ENCODE peak calls at places on chromosomes 6 and 20, in seven cellular contexts. C, B, V, M, H, P and Q are unnamed samples.
A peak's percentile ranks its signal among the peaks of the same experiment; 100 is the strongest.

GRCh38 chr6:75223461-75223860 is 17.6 kb upstream of the COL12A1 start:
- DNase-seq in P (no peak), B (no peak), H (no peak), M (no peak), V (no peak), C (no peak), Q (no peak)

GRCh38 chr6:28866342-28867077 is 57.3 kb downstream of the TRIM27 start:
- DNase-seq in V (peak; percentile 69), M (peak; percentile 86), P (peak; percentile 31), C (peak; percentile 73), B (peak; percentile 93), H (peak; percentile 75), Q (peak; percentile 67)

GRCh38 chr20:2822073-2822472 is 5.9 kb downstream of the TMEM239 start:
- DNase-seq in M (peak; percentile 31), V (no peak), C (peak; percentile 56), H (no peak), P (no peak), B (peak; percentile 67), Q (no peak)

GRCh38 chr20:7025635-7026034 is 258.1 kb downstream of the BMP2 start:
- DNase-seq in P (no peak), B (no peak), V (no peak), H (no peak), M (no peak), C (no peak), Q (no peak)

GRCh38 chr20:3785240-3786125 is 1.1 kb downstream of the CENPB start:
- DNase-seq in V (peak; percentile 35), C (no peak), H (no peak), B (no peak), P (no peak), M (no peak), Q (no peak)

GRCh38 chr20:63025534-63026331 is 19.0 kb upstream of the BHLHE23 start:
- DNase-seq in C (no peak), B (peak; percentile 66), M (no peak), P (no peak), V (peak; percentile 43), H (no peak), Q (no peak)

GRCh38 chr6:137570307-137570832 is 76.2 kb upstream of the OLIG3 start:
- DNase-seq in M (no peak), V (no peak), C (no peak), B (no peak), H (no peak), P (no peak), Q (peak; percentile 98)

GRCh38 chr6:154806804-154807203 is 73.6 kb downstream of the SCAF8 start:
- DNase-seq in M (no peak), V (no peak), C (no peak), B (no peak), P (no peak), H (no peak), Q (no peak)

GRCh38 chr6:106975699-106976032 is 1.1 kb upstream of the CD24 start:
- DNase-seq in M (peak; percentile 48), V (peak; percentile 53), P (no peak), B (no peak), H (peak; percentile 44), C (no peak), Q (no peak)

GRCh38 chr20:20207291-20207690 is 155.0 kb downstream of the CFAP61 start:
- DNase-seq in M (no peak), P (no peak), B (no peak), H (no peak), V (no peak), C (no peak), Q (peak; percentile 37)

GRCh38 chr6:19478992-19479391 is 358.2 kb upstream of the ID4 start:
- DNase-seq in M (no peak), P (no peak), V (peak; percentile 48), B (no peak), C (no peak), H (no peak), Q (no peak)

GRCh38 chr6:6798430-6798829 is 209.9 kb downstream of the LY86 start:
- DNase-seq in C (no peak), P (no peak), M (no peak), H (no peak), B (peak; percentile 44), V (no peak), Q (no peak)

GRCh38 chr6:22471369-22471690 is 98.0 kb upstream of the HDGFL1 start:
- DNase-seq in H (no peak), C (no peak), P (no peak), V (no peak), B (no peak), M (no peak), Q (no peak)

GRCh38 chr6:170516783-170517616 is 36.1 kb downstream of the PSMB1 start:
- DNase-seq in P (no peak), H (peak; percentile 70), B (peak; percentile 68), V (peak; percentile 77), M (peak; percentile 73), C (peak; percentile 10), Q (peak; percentile 66)

GRCh38 chr20:23147964-23148720 is 62.0 kb upstream of the CD93 start:
- DNase-seq in B (peak; percentile 42), M (no peak), P (no peak), V (peak; percentile 74), C (no peak), H (peak; percentile 57), Q (no peak)